ENCODE peak calls at places on chromosomes 12 and 14, in six cellular contexts. K is left ventricle myocardium inferior, J is IMR-90, L is transverse colon, W is fibroblast of lung, T is pancreas. F is an unnamed sample.

GRCh38 chr12:108349245-108349644 is 10.1 kb upstream of the CMKLR1 start:
- DNase-seq in L (no peak), K (no peak), T (no peak), J (no peak), W (no peak), F (no peak)

GRCh38 chr14:101004954-101005353 is 101.4 kb upstream of the RTL1 start:
- DNase-seq in K (no peak), W (peak; percentile 79), J (peak; percentile 87), L (no peak), T (no peak), F (no peak)

GRCh38 chr14:90483551-90483950 is 86.7 kb downstream of the CALM1 start:
- DNase-seq in T (no peak), K (no peak), L (peak; percentile 49), W (no peak), J (no peak), F (no peak)

GRCh38 chr12:75694891-75695290 is 183.5 kb upstream of the KRR1 start:
- DNase-seq in T (no peak), K (no peak), J (peak; percentile 43), W (peak; percentile 26), L (no peak), F (no peak)

GRCh38 chr14:85587152-85587697 is 57.3 kb downstream of the FLRT2 start:
- DNase-seq in T (no peak), L (no peak), J (peak; percentile 63), W (peak; percentile 95), K (no peak), F (no peak)

GRCh38 chr12:117842630-117843029 is 126.2 kb downstream of the KSR2 start:
- DNase-seq in L (no peak), T (no peak), J (no peak), W (no peak), K (no peak), F (no peak)

GRCh38 chr12:117732761-117733160 is 236.0 kb downstream of the KSR2 start:
- DNase-seq in J (no peak), T (no peak), K (no peak), W (no peak), L (no peak), F (no peak)

GRCh38 chr14:54699087-54699530 is 132.2 kb downstream of the SAMD4A start:
- DNase-seq in W (peak; percentile 68), K (peak; percentile 56), L (no peak), J (no peak), T (no peak), F (no peak)

GRCh38 chr14:20327005-20327869 is 5.8 kb downstream of the CCNB1IP1 start:
- DNase-seq in W (peak; percentile 55), J (peak; percentile 72), L (no peak), T (no peak), K (no peak), F (peak; percentile 68)

GRCh38 chr12:84480803-84481202 is 431.8 kb downstream of the SLC6A15 start:
- DNase-seq in T (no peak), L (no peak), K (no peak), J (no peak), W (no peak), F (no peak)

GRCh38 chr14:61260939-61261776 is 20.0 kb downstream of the TMEM30B start:
- DNase-seq in J (peak; percentile 90), T (no peak), L (no peak), W (peak; percentile 82), K (no peak), F (no peak)

GRCh38 chr12:5343711-5344110 is 88.2 kb upstream of the NTF3 start:
- DNase-seq in W (no peak), T (no peak), L (no peak), K (no peak), J (no peak), F (no peak)

GRCh38 chr12:75553398-75553797 is 42.0 kb upstream of the KRR1 start:
- DNase-seq in W (peak; percentile 69), K (no peak), T (no peak), L (no peak), J (no peak), F (no peak)

DNA sequence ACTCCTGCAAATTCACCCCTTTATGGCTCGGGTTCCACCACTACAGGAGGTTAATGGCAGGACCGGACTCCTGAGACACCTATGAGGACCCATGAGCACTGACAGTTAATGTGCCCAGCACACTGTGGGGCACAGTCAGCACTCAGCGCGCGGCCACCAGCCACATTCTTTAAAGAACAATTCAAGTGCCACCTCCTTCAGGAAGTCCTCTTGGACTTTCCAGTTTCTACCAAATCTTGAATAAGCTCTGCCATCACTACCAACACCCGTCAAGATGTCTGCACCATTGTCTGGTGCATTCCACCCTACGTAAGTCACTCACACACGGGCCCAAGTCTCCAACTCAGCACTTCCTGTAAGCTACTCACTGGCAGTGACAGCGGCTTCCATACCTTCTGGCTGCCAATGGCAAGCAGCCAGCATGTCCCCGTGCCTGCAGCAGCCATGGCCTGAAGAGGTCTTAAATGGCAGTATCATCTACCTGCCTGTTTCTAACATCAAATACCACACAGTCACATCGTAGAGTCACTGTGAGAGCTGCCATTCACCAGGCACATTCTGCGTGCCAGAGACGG is 48.5 kb downstream of the CDC42BPB start:
- DNase-seq in J (peak; percentile 72), T (no peak), W (peak; percentile 82), K (peak; percentile 52), L (no peak), F (no peak)
- H3K27ac ChIP-seq in J (no peak overlapping the region), T (no peak overlapping the region), W (no peak overlapping the region), K (peak overlapping the region; percentile 13), L (no peak overlapping the region), F (no peak overlapping the region)

GRCh38 chr12:25376392-25376791 is 125.7 kb upstream of the KRAS start:
- DNase-seq in J (no peak), K (no peak), W (no peak), L (no peak), T (no peak), F (no peak)

GRCh38 chr12:25372969-25373368 is 122.2 kb upstream of the KRAS start:
- DNase-seq in J (no peak), T (no peak), L (no peak), W (no peak), K (no peak), F (no peak)

GRCh38 chr12:25373396-25373795 is 122.7 kb upstream of the KRAS start:
- DNase-seq in J (no peak), L (no peak), W (no peak), K (no peak), T (no peak), F (no peak)

GRCh38 chr12:25368542-25368941 is 117.8 kb upstream of the KRAS start:
- DNase-seq in J (no peak), L (no peak), W (no peak), K (no peak), T (no peak), F (no peak)

DNA sequence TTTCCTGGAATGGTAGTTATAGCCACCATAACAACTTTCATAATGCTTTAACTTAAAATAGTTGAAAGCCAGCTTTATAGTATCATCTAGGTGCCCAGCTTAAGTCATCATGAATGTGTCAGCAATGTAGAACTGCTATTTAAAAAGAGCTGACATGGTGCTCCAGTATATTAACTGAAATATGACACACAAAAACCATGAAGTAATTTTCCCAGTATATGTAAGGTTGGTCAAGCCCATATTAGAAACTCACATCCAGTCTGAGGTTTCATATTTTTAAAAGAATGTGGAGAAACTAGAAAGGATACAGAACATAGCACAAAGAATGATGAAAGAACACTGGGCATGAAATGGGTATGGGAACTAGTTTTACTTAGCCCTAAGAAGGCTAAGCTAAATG is 121.3 kb upstream of the KRAS start:
- DNase-seq in T (no peak), J (no peak), W (no peak), L (no peak), K (no peak), F (no peak)
- H3K27ac ChIP-seq in T (no peak overlapping the region), J (no peak overlapping the region), W (no peak overlapping the region), L (no peak overlapping the region), K (no peak overlapping the region), F (no peak overlapping the region)

DNA sequence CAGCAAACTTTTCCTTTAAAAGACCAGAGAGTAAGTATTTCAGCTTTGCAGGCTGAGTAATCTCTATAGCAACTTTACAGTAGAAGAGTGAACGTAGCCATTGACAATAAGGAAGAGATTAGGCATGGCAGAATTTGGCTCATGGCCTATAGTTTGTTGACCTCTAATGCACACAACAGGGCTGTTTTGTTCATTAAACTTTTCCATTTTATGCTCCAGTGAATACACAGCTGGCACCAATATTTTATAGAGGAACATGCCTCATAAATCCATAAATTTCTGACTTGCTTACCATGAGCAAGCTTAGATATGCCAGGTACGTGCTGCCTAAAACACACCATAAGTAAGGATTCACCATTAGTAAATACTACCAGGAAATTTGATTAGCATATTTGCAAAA is 609.0 kb upstream of the STXBP6 start:
- DNase-seq in L (peak; percentile 15), T (no peak), W (no peak), K (no peak), J (no peak), F (no peak)
- H3K27ac ChIP-seq in L (no peak overlapping the region), T (no peak overlapping the region), W (no peak overlapping the region), K (no peak overlapping the region), J (no peak overlapping the region), F (no peak overlapping the region)

DNA sequence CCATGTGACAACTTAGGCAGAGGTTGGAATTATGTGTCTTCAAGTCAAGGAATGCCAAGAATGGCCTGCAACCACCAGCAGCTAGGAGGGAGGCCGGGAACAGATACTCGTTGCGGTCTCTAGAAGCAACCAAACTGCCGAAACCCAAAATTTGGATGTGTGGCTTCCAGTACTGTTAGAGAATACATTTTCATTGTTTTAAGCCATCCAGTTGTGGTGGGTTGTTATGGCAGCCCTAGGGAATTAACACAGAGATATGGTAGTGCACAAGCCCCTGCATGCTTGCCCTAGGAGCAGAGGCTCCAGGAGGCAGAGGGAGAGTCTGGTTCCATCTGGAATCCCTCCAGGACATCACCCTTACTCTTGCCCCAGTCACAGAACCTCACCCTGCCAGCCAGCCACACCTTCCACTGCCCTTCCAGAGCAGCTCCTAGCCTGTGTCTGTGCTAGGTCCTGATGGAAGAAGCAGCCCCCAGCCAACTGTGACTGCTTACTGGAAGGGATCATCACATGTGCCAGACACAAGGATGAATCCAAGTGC is 19.5 kb downstream of the PITPNM2 start:
- DNase-seq in J (no peak), W (peak; percentile 53), L (peak; percentile 57), K (no peak), T (no peak), F (no peak)
- H3K27ac ChIP-seq in J (no peak overlapping the region), W (no peak overlapping the region), L (peak overlapping the region; percentile 83), K (peak overlapping the region; percentile 80), T (no peak overlapping the region), F (peak overlapping the region; percentile 78)

GRCh38 chr14:93973607-93974006 is 2.8 kb downstream of the ASB2 start:
- DNase-seq in W (no peak), K (no peak), J (no peak), T (no peak), L (no peak), F (no peak)
- H3K27ac ChIP-seq in W (no peak overlapping the region), K (peak overlapping the region; percentile 89), J (no peak overlapping the region), T (no peak overlapping the region), L (peak overlapping the region; percentile 82), F (no peak overlapping the region)

GRCh38 chr12:754238-754816 is 1.9 kb downstream of the WNK1 start:
- DNase-seq in J (no peak), L (no peak), K (no peak), W (peak; percentile 15), T (no peak), F (no peak)
- H3K27ac ChIP-seq in J (peak overlapping the region; percentile 72), L (peak overlapping the region; percentile 100), K (peak overlapping the region; percentile 99), W (peak overlapping the region; percentile 73), T (peak overlapping the region; percentile 96), F (peak overlapping the region; percentile 95)

F was measured in CD4-positive, CD25-positive, alpha-beta regulatory T cell.